ENCODE peak calls at places on chromosomes 11 and 22, in six cellular contexts. Q is stimulated activated CD4-positive, alpha-beta T cell treated with anti-CD3 and anti-CD28 coated beads, Interleukin-12 subunit alpha, Interleukin-12 subunit beta, amount 100 ng/mL, for 48 hours; M is naive thymus-derived CD4-positive, alpha-beta T cell; N is skeletal muscle cell; Y is colonic mucosa; T is retina. K is an unnamed sample.

GRCh38 chr11:20355221-20356219 is 8.0 kb upstream of the HTATIP2 start:
- DNase-seq in Q (no peak), M (no peak), N (no peak), Y (peak), T (no peak), K (no peak)

GRCh38 chr11:105611837-105612480 is 2.1 kb downstream of the GRIA4 start:
- DNase-seq in Q (no peak), M (no peak), N (no peak), Y (no peak), T (peak), K (no peak)

GRCh38 chr22:42438293-42438650 is 6.1 kb upstream of the NFAM1 start:
- DNase-seq in Q (no peak), M (no peak), N (no peak), Y (no peak), T (no peak), K (no peak)

GRCh38 chr22:35837328-35837727 is 119.7 kb downstream of the APOL5 start:
- DNase-seq in Q (no peak), M (no peak), N (no peak), Y (no peak), T (no peak), K (no peak)

GRCh38 chr11:57150454-57150917 is 31.3 kb upstream of the LRRC55 start:
- DNase-seq in Q (no peak), M (no peak), N (no peak), Y (no peak), T (no peak), K (no peak)

GRCh38 chr11:67438121-67438902 is 830 bp upstream of the PTPRCAP start:
- DNase-seq in Q (peak), M (peak), N (no peak), Y (no peak), T (no peak), K (no peak)

GRCh38 chr22:43289976-43290663 is 53.1 kb downstream of the SCUBE1 start:
- DNase-seq in Q (no peak), M (no peak), N (no peak), Y (no peak), T (no peak), K (no peak)

GRCh38 chr11:126420730-126421083 is 65.2 kb downstream of the ST3GAL4 start:
- DNase-seq in Q (no peak), M (no peak), N (no peak), Y (no peak), T (no peak), K (no peak)

GRCh38 chr11:44136176-44136945 is 40.9 kb downstream of the EXT2 start:
- DNase-seq in Q (no peak), M (no peak), N (no peak), Y (no peak), T (no peak), K (no peak)

GRCh38 chr11:87726511-87726910 is 448.7 kb downstream of the RAB38 start:
- DNase-seq in Q (no peak), M (no peak), N (no peak), Y (no peak), T (no peak), K (no peak)

GRCh38 chr11:47390084-47390760 is 11.9 kb upstream of the SPI1 start:
- DNase-seq in Q (no peak), M (no peak), N (no peak), Y (no peak), T (no peak), K (no peak)

GRCh38 chr11:117597083-117597482 is 199.9 kb downstream of the DSCAML1 start:
- DNase-seq in Q (no peak), M (no peak), N (no peak), Y (peak), T (no peak), K (peak)

GRCh38 chr11:46485852-46486443 is 94.4 kb upstream of the CHRM4 start:
- DNase-seq in Q (no peak), M (no peak), N (no peak), Y (no peak), T (peak), K (no peak)

GRCh38 chr11:82315093-82315492 is 418.6 kb downstream of the FAM181B start:
- DNase-seq in Q (no peak), M (no peak), N (no peak), Y (no peak), T (no peak), K (no peak)

GRCh38 chr22:46690146-46690545 is 47.9 kb downstream of the CERK start:
- DNase-seq in Q (no peak), M (no peak), N (no peak), Y (no peak), T (no peak), K (no peak)

GRCh38 chr11:96781082-96781481 is 391.3 kb downstream of the JRKL start:
- DNase-seq in Q (no peak), M (no peak), N (no peak), Y (no peak), T (no peak), K (no peak)

GRCh38 chr22:30286813-30287625 is 2.3 kb downstream of the CASTOR1 start:
- DNase-seq in Q (peak), M (peak), N (no peak), Y (peak), T (peak), K (peak)

GRCh38 chr22:39724390-39724789 is 153.8 kb downstream of the CACNA1I start:
- DNase-seq in Q (no peak), M (no peak), N (no peak), Y (no peak), T (no peak), K (no peak)

GRCh38 chr11:42766191-42766590 is 545.6 kb upstream of the API5 start:
- DNase-seq in Q (no peak), M (no peak), N (no peak), Y (no peak), T (no peak), K (no peak)

GRCh38 chr11:12287374-12288211 is 89.8 kb upstream of the PARVA start:
- DNase-seq in Q (no peak), M (no peak), N (peak), Y (peak), T (peak), K (no peak)

GRCh38 chr11:47971501-47971900 is 8.9 kb upstream of the PTPRJ start:
- DNase-seq in Q (no peak), M (no peak), N (no peak), Y (no peak), T (peak), K (no peak)

GRCh38 chr11:1276866-1277615 is 32.4 kb downstream of the TOLLIP start:
- DNase-seq in Q (no peak), M (no peak), N (no peak), Y (no peak), T (no peak), K (no peak)

GRCh38 chr11:12270817-12271216 is 106.6 kb upstream of the PARVA start:
- DNase-seq in Q (no peak), M (no peak), N (no peak), Y (no peak), T (no peak), K (no peak)

GRCh38 chr11:19225123-19225522 is 15.6 kb downstream of the E2F8 start:
- DNase-seq in Q (no peak), M (no peak), N (no peak), Y (no peak), T (no peak), K (no peak)

GRCh38 chr11:114088216-114088615 is 28.7 kb downstream of the ZBTB16 start:
- DNase-seq in Q (no peak), M (no peak), N (no peak), Y (no peak), T (no peak), K (no peak)

GRCh38 chr11:15101072-15101701 is 13.5 kb upstream of the INSC start:
- DNase-seq in Q (peak), M (no peak), N (no peak), Y (peak), T (peak), K (peak)

GRCh38 chr11:123139206-123139605 is 55.8 kb downstream of the CLMP start:
- DNase-seq in Q (no peak), M (no peak), N (no peak), Y (no peak), T (no peak), K (no peak)

GRCh38 chr11:94089356-94089755 is 39.3 kb upstream of the PANX1 start:
- DNase-seq in Q (no peak), M (no peak), N (no peak), Y (no peak), T (no peak), K (no peak)

GRCh38 chr11:96426356-96427103 is 36.7 kb downstream of the JRKL start:
- DNase-seq in Q (no peak), M (no peak), N (no peak), Y (no peak), T (peak), K (peak)

GRCh38 chr11:115980336-115980735 is 476.1 kb upstream of the CADM1 start:
- DNase-seq in Q (no peak), M (no peak), N (no peak), Y (no peak), T (no peak), K (no peak)

GRCh38 chr11:96309001-96309642 is 33.9 kb downstream of the MAML2 start:
- DNase-seq in Q (no peak), M (no peak), N (no peak), Y (no peak), T (no peak), K (no peak)

GRCh38 chr11:63858628-63859550 is 20.0 kb downstream of the MARK2 start:
- DNase-seq in Q (no peak), M (no peak), N (peak), Y (peak), T (no peak), K (no peak)

GRCh38 chr11:78170874-78171549 is 17.4 kb downstream of the KCTD21 start:
- DNase-seq in Q (no peak), M (no peak), N (no peak), Y (no peak), T (no peak), K (no peak)

GRCh38 chr11:73312806-73313403 is 4.8 kb downstream of the ARHGEF17 start:
- DNase-seq in Q (no peak), M (no peak), N (no peak), Y (no peak), T (no peak), K (no peak)

GRCh38 chr11:59560290-59560701 is 49.0 kb downstream of the OR4D9 start:
- DNase-seq in Q (peak), M (peak), N (peak), Y (peak), T (peak), K (no peak)

GRCh38 chr11:45671246-45672171 is 6.1 kb upstream of the CHST1 start:
- DNase-seq in Q (no peak), M (no peak), N (no peak), Y (no peak), T (peak), K (no peak)